ENCODE peak calls at places on chromosomes 7 and 10, in four cellular contexts. D is tibial artery, U is breast epithelium, O is Karpas-422. A is an unnamed sample. For H3K27me3 and H3K4me1, the result is how much of the 10 kb centered on the place peaks cover.

GRCh38 chr7:88328787-88329186 is 22.1 kb upstream of the STEAP4 start:
- DNase-seq in D (no peak), U (no peak), O (no peak), A (no peak)

GRCh38 chr10:100710151-100710871 is 35.1 kb upstream of the PAX2 start:
- DNase-seq in D (no peak), U (no peak), O (no peak), A (no peak)

GRCh38 chr10:114658175-114658574 is at the start of gene ABLIM1:
- DNase-seq in D (no peak), U (no peak), O (no peak), A (no peak)

GRCh38 chr10:75402486-75403143 is 1.1 kb upstream of the ZNF503 start:
- DNase-seq in D (peak), U (peak), O (no peak), A (peak)

GRCh38 chr10:87093461-87094372 is 926 bp downstream of the GLUD1 start:
- DNase-seq in D (peak), U (peak), O (peak), A (peak)

GRCh38 chr7:15507708-15508107 is 54.1 kb downstream of the AGMO start:
- DNase-seq in D (no peak), U (no peak), O (no peak), A (no peak)

GRCh38 chr7:138661236-138661635 is 39.9 kb downstream of the SVOPL start:
- DNase-seq in D (no peak), U (no peak), O (no peak), A (no peak)

GRCh38 chr7:29146082-29146706 is at the start of gene CPVL:
- DNase-seq in D (peak), U (peak), O (no peak), A (peak)

GRCh38 chr10:124389613-124390361 is 28.9 kb downstream of the OAT start:
- DNase-seq in D (peak), U (no peak), O (no peak), A (no peak)

GRCh38 chr7:20021834-20022233 is 195.3 kb downstream of the MACC1 start:
- DNase-seq in D (no peak), U (no peak), O (peak), A (no peak)

GRCh38 chr10:132066812-132067211 is 1.1 kb downstream of the JAKMIP3 start:
- DNase-seq in D (no peak), U (no peak), O (no peak), A (no peak)

GRCh38 chr7:148458263-148458662 is 132.3 kb upstream of the C7orf33 start:
- DNase-seq in D (no peak), U (no peak), O (no peak), A (no peak)

GRCh38 chr7:33326485-33326848 is 197.1 kb downstream of the BBS9 start:
- DNase-seq in D (no peak), U (no peak), O (no peak), A (no peak)

GRCh38 chr7:33327427-33327826 is 198.1 kb downstream of the BBS9 start:
- DNase-seq in D (no peak), U (no peak), O (no peak), A (no peak)

GRCh38 chr7:33325754-33326484 is 196.6 kb downstream of the BBS9 start:
- DNase-seq in D (no peak), U (no peak), O (no peak), A (no peak)
- H3K27me3 ChIP-seq in D (under half), U (under half), O (under half), A (under half)

GRCh38 chr10:84328303-84329093 is at the start of gene CCSER2:
- DNase-seq in D (peak), U (peak), O (peak), A (peak)

GRCh38 chr10:84329986-84330651 is 1.7 kb downstream of the CCSER2 start:
- DNase-seq in D (no peak), U (no peak), O (no peak), A (no peak)

GRCh38 chr10:84329094-84329611 is 764 bp downstream of the CCSER2 start:
- DNase-seq in D (no peak), U (no peak), O (peak), A (no peak)

GRCh38 chr10:84333864-84334451 is 5.6 kb downstream of the CCSER2 start:
- DNase-seq in D (no peak), U (no peak), O (peak), A (no peak)

GRCh38 chr10:84331091-84331490 is 2.7 kb downstream of the CCSER2 start:
- DNase-seq in D (no peak), U (no peak), O (no peak), A (no peak)
- H3K4me1 ChIP-seq in D (under half), U (under half), O (under half), A (under half)

GRCh38 chr10:104326991-104327610 is 11.2 kb downstream of the ITPRIP start:
- DNase-seq in D (no peak), U (no peak), O (no peak), A (peak)

GRCh38 chr10:104324931-104325330 is 13.3 kb downstream of the ITPRIP start:
- DNase-seq in D (no peak), U (no peak), O (no peak), A (no peak)

GRCh38 chr10:104327745-104328635 is 10.3 kb downstream of the ITPRIP start:
- DNase-seq in D (no peak), U (no peak), O (no peak), A (peak)

GRCh38 chr10:104323721-104324686 is 14.3 kb downstream of the ITPRIP start:
- DNase-seq in D (no peak), U (no peak), O (no peak), A (peak)

DNA sequence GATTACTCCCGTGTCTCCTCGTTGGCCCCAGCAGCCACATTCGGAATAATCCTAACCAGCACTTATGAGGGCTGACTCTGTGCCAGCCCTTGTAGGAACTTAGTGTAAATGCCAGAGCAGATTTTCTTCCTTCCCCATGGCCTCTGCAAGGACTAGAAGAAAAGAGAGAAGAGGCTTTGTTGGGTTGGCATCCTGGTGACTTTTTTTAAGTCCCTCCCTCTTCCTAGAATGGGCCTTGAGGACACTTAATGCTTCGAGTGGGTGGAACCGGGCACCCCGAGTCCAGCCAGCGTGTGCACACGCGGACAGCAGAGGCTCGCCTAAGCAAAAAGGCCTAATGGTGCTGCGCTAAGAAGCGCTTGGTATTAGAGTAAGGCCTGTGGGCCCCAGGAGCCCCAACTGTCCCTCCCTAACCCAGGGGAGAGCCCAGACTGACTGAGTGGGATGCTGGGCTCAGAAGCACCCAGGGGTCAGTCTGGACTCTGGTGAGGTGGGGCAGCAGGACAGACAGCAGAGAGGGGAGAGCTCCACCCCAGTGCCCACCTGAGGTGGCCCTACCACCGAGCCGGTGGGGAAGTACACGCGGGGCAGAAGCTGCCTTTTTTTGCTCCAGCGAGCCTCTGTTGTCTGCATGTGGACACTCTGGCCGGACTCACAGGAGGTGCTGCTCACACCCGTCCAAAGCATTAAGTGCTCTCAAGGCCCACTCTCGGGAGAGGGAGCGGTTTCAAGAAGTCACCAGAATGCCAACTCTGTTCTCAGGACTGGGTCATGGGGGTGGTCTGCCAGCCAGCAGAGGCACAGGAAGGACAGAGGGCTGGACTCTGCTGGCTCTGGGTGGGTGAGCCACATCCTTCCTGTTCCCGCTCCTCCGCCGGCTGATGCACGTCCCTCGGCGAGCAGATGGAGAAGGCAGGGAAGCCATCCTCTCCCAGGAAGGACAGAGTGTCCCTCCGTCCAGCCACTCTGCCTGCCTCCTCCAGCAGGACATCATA is 12.5 kb downstream of the ITPRIP start:
- DNase-seq in D (peak), U (no peak), O (no peak), A (peak)
- H3K27ac ChIP-seq in D (peak), U (peak), O (no peak), A (peak)

DNA sequence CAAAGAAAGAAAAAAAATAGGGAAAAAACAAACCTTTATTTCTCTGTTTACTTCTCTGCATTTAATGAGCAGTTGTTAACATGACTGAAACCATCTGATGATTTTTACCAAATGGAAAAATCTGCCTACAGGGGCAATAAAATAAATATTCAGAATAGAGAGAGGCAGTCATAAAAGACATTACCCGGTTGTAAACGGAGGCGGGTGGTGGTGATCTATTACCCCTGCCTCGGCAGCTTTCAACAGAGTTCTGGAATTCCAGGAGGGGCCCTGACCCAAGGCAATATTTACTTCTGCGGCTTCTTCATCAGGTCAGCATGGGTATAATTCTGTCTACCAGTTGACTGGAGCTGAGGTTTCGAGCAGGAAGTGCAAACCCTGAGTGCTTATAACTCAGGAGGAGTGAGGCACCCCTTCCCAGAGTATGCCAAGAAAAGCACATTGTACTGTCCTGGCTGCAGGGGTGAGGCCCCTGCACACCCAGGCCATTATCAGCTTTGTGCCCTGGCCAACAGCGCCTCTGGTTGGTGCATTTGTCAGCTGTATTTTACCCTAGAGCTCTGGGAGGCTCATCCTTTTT is 8.2 kb upstream of the CXCL12 start:
- DNase-seq in D (no peak), U (no peak), O (no peak), A (no peak)
- H3K27me3 ChIP-seq in D (under half), U (under half), O (under half), A (under half)

DNA sequence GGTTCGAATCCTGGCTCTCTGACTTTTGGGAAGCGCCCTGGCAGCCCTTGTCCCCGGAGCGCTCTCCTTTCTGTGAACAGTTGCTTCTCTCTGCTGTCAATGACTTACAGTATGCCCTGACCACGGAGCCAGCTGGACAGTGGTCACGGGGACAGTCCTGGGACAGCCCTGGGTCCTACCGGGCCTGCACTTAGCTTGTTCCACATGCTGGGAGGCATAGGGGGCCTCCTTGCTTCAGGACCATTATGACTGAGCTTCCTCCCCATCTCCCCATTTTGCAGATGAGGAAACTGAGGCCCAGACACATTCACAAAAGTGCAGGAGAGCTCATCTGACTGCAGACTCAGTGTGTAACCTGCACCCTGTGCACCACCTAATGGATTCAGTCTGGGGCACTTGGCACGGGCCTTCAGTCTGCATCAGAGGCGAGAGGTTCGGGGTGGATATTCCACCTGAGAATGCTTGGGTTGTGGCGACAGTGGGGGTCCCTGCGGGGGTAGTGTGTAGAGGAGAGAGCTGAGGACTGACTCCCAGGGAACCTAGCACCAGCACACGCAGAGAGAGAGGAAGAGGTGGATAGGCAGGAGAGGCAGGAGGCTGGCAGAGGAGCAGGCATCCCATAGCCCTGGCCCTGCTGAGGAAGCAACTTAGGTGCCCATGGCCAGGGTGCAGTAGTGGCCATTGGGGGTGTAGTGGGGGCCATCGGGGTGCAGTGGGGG is 1.6 kb downstream of the DOCK1 start:
- DNase-seq in D (no peak), U (no peak), O (no peak), A (no peak)
- H3K4me1 ChIP-seq in D (under half), U (under half), O (under half), A (under half)

A was measured in ovary.